ENCODE peak calls at places on chromosomes 16 and 17, in ten cellular contexts. One of them, this sample, is unnamed.

GRCh38 chr16:85195884-85196816 is 83.9 kb upstream of the CIBAR2 start:
- DNase-seq in right atrium auricular region: no peak
- DNase-seq in endodermal cell: no peak
- DNase-seq in IMR-90: no peak
- DNase-seq in OCI-LY7: no peak
- DNase-seq in Panc1: no peak
- DNase-seq in body of pancreas: peak; percentile 74
- DNase-seq in PC-3: no peak
- DNase-seq in GM23338: no peak
- DNase-seq in neural progenitor cell: no peak
- DNase-seq in this sample: peak; percentile 65

GRCh38 chr17:28475151-28475900 is 1.9 kb downstream of the SLC13A2 start:
- DNase-seq in endodermal cell: no peak
- DNase-seq in neural progenitor cell: no peak
- DNase-seq in GM23338: no peak
- DNase-seq in right atrium auricular region: no peak
- DNase-seq in Panc1: no peak
- DNase-seq in PC-3: peak; percentile 12
- DNase-seq in body of pancreas: no peak
- DNase-seq in IMR-90: no peak
- DNase-seq in OCI-LY7: no peak
- DNase-seq in this sample: peak; percentile 83

GRCh38 chr17:80504671-80505413 is 28.4 kb upstream of the NPTX1 start:
- DNase-seq in Panc1: no peak
- DNase-seq in neural progenitor cell: no peak
- DNase-seq in right atrium auricular region: no peak
- DNase-seq in OCI-LY7: peak; percentile 51
- DNase-seq in IMR-90: peak; percentile 85
- DNase-seq in GM23338: no peak
- DNase-seq in body of pancreas: no peak
- DNase-seq in PC-3: no peak
- DNase-seq in endodermal cell: no peak
- DNase-seq in this sample: no peak

GRCh38 chr16:64990101-64990500 is 131.8 kb downstream of the CDH11 start:
- DNase-seq in OCI-LY7: no peak
- DNase-seq in GM23338: no peak
- DNase-seq in right atrium auricular region: no peak
- DNase-seq in Panc1: no peak
- DNase-seq in IMR-90: no peak
- DNase-seq in endodermal cell: no peak
- DNase-seq in body of pancreas: no peak
- DNase-seq in PC-3: peak; percentile 10
- DNase-seq in neural progenitor cell: no peak
- DNase-seq in this sample: no peak

GRCh38 chr16:27109666-27110523 is 43.2 kb downstream of the C16orf82 start:
- DNase-seq in Panc1: no peak
- DNase-seq in IMR-90: peak; percentile 47
- DNase-seq in PC-3: peak; percentile 67
- DNase-seq in neural progenitor cell: peak; percentile 94
- DNase-seq in endodermal cell: peak; percentile 96
- DNase-seq in OCI-LY7: peak; percentile 75
- DNase-seq in body of pancreas: peak; percentile 58
- DNase-seq in right atrium auricular region: peak; percentile 70
- DNase-seq in GM23338: peak; percentile 86
- DNase-seq in this sample: peak; percentile 89

GRCh38 chr17:79981661-79982101 is 54.0 kb downstream of the TBC1D16 start:
- DNase-seq in right atrium auricular region: no peak
- DNase-seq in Panc1: no peak
- DNase-seq in neural progenitor cell: peak; percentile 72
- DNase-seq in GM23338: no peak
- DNase-seq in OCI-LY7: no peak
- DNase-seq in PC-3: no peak
- DNase-seq in IMR-90: no peak
- DNase-seq in body of pancreas: peak; percentile 8
- DNase-seq in endodermal cell: peak; percentile 39
- DNase-seq in this sample: no peak

GRCh38 chr17:46889519-46889918 is 33.4 kb upstream of the GOSR2 start:
- DNase-seq in body of pancreas: no peak
- DNase-seq in right atrium auricular region: no peak
- DNase-seq in PC-3: no peak
- DNase-seq in neural progenitor cell: no peak
- DNase-seq in OCI-LY7: no peak
- DNase-seq in endodermal cell: no peak
- DNase-seq in IMR-90: no peak
- DNase-seq in Panc1: no peak
- DNase-seq in GM23338: no peak
- DNase-seq in this sample: no peak

GRCh38 chr16:49492896-49493620 is 119.5 kb downstream of the C16orf78 start:
- DNase-seq in PC-3: no peak
- DNase-seq in GM23338: peak; percentile 14
- DNase-seq in IMR-90: no peak
- DNase-seq in neural progenitor cell: no peak
- DNase-seq in right atrium auricular region: no peak
- DNase-seq in OCI-LY7: no peak
- DNase-seq in body of pancreas: no peak
- DNase-seq in Panc1: no peak
- DNase-seq in endodermal cell: no peak
- DNase-seq in this sample: no peak

GRCh38 chr17:73191443-73192218 is 1.2 kb upstream of the COG1 start:
- DNase-seq in IMR-90: peak; percentile 69
- DNase-seq in Panc1: no peak
- DNase-seq in neural progenitor cell: peak; percentile 78
- DNase-seq in PC-3: peak; percentile 91
- DNase-seq in endodermal cell: peak; percentile 95
- DNase-seq in OCI-LY7: peak; percentile 88
- DNase-seq in body of pancreas: peak; percentile 73
- DNase-seq in right atrium auricular region: peak; percentile 80
- DNase-seq in GM23338: peak; percentile 84
- DNase-seq in this sample: peak; percentile 74

GRCh38 chr17:70072900-70073299 is 2.1 kb upstream of the KCNJ16 start:
- DNase-seq in OCI-LY7: no peak
- DNase-seq in PC-3: no peak
- DNase-seq in GM23338: no peak
- DNase-seq in body of pancreas: no peak
- DNase-seq in right atrium auricular region: no peak
- DNase-seq in Panc1: no peak
- DNase-seq in endodermal cell: no peak
- DNase-seq in IMR-90: no peak
- DNase-seq in neural progenitor cell: no peak
- DNase-seq in this sample: no peak

GRCh38 chr16:49376206-49376605 is 2.6 kb downstream of the C16orf78 start:
- DNase-seq in endodermal cell: peak; percentile 18
- DNase-seq in PC-3: no peak
- DNase-seq in neural progenitor cell: no peak
- DNase-seq in body of pancreas: no peak
- DNase-seq in right atrium auricular region: no peak
- DNase-seq in Panc1: no peak
- DNase-seq in GM23338: no peak
- DNase-seq in OCI-LY7: no peak
- DNase-seq in IMR-90: no peak
- DNase-seq in this sample: no peak

GRCh38 chr16:57937861-57938260 is 33.1 kb downstream of the CNGB1 start:
- DNase-seq in neural progenitor cell: no peak
- DNase-seq in right atrium auricular region: no peak
- DNase-seq in GM23338: no peak
- DNase-seq in OCI-LY7: no peak
- DNase-seq in PC-3: no peak
- DNase-seq in endodermal cell: no peak
- DNase-seq in IMR-90: no peak
- DNase-seq in body of pancreas: no peak
- DNase-seq in Panc1: no peak
- DNase-seq in this sample: no peak

GRCh38 chr16:57939872-57940224 is 31.1 kb downstream of the CNGB1 start:
- DNase-seq in right atrium auricular region: no peak
- DNase-seq in Panc1: no peak
- DNase-seq in OCI-LY7: no peak
- DNase-seq in body of pancreas: no peak
- DNase-seq in endodermal cell: no peak
- DNase-seq in IMR-90: no peak
- DNase-seq in PC-3: no peak
- DNase-seq in neural progenitor cell: no peak
- DNase-seq in GM23338: no peak
- DNase-seq in this sample: no peak

GRCh38 chr16:57940382-57940966 is 30.5 kb downstream of the CNGB1 start:
- DNase-seq in IMR-90: no peak
- DNase-seq in GM23338: no peak
- DNase-seq in PC-3: no peak
- DNase-seq in neural progenitor cell: no peak
- DNase-seq in Panc1: no peak
- DNase-seq in right atrium auricular region: no peak
- DNase-seq in endodermal cell: no peak
- DNase-seq in body of pancreas: no peak
- DNase-seq in OCI-LY7: no peak
- DNase-seq in this sample: no peak

GRCh38 chr16:57938484-57938883 is 32.4 kb downstream of the CNGB1 start:
- DNase-seq in neural progenitor cell: no peak
- DNase-seq in endodermal cell: no peak
- DNase-seq in PC-3: no peak
- DNase-seq in IMR-90: no peak
- DNase-seq in Panc1: no peak
- DNase-seq in right atrium auricular region: no peak
- DNase-seq in body of pancreas: no peak
- DNase-seq in GM23338: no peak
- DNase-seq in OCI-LY7: no peak
- DNase-seq in this sample: no peak

GRCh38 chr16:57938936-57939871 is 31.7 kb downstream of the CNGB1 start:
- DNase-seq in GM23338: no peak
- DNase-seq in PC-3: peak; percentile 47
- DNase-seq in IMR-90: peak; percentile 20
- DNase-seq in endodermal cell: peak; percentile 68
- DNase-seq in right atrium auricular region: peak; percentile 69
- DNase-seq in Panc1: no peak
- DNase-seq in body of pancreas: no peak
- DNase-seq in OCI-LY7: no peak
- DNase-seq in neural progenitor cell: no peak
- DNase-seq in this sample: no peak
- H3K27ac ChIP-seq in GM23338: no peak overlapping the region
- H3K27ac ChIP-seq in PC-3: no peak overlapping the region
- H3K27ac ChIP-seq in IMR-90: no peak overlapping the region
- H3K27ac ChIP-seq in endodermal cell: no peak overlapping the region
- H3K27ac ChIP-seq in right atrium auricular region: peak overlapping the region; percentile 60
- H3K27ac ChIP-seq in Panc1: no peak overlapping the region
- H3K27ac ChIP-seq in body of pancreas: no peak overlapping the region
- H3K27ac ChIP-seq in OCI-LY7: no peak overlapping the region
- H3K27ac ChIP-seq in neural progenitor cell: no peak overlapping the region
- H3K27ac ChIP-seq in this sample: no peak overlapping the region

DNA sequence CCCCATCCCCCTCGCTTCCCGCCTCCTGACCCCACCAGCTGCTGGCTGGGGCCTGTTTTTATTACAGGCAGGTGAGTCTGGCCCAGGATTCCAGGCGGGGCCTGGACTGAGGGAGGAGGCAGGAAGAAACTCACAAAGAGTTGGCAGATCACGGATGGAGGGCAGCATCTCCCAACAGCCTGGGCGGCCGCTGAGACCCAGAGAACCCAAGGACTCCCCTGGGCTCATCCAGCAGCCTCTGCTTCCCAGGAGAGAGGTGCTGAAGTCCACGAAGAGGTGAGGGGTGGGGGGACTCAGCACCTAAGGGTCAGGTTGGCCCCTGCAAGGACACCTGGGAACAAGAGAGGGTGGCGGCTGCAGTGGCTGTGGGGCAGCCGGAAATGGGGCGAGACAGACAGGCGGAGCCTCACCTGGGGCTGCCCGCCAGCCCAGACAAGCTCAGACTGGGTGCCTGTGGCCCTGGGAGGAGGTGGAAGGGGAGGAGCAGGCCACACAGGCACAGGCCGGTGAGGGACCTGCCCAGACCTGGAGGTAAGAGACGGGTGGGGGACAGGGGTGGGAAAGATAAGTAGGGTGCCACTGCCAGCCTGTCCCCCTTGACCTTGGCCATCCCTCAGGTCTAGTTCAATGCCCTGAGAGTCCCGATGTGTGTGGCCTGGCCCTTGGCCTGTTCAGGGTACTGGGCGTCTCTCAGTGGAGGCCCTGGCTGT is 8.7 kb upstream of the ADGRG1 start:
- DNase-seq in body of pancreas: peak; percentile 79
- DNase-seq in neural progenitor cell: no peak
- DNase-seq in right atrium auricular region: no peak
- DNase-seq in PC-3: peak; percentile 61
- DNase-seq in endodermal cell: peak; percentile 65
- DNase-seq in Panc1: no peak
- DNase-seq in IMR-90: no peak
- DNase-seq in OCI-LY7: no peak
- DNase-seq in GM23338: peak; percentile 31
- DNase-seq in this sample: peak; percentile 77
- H3K4me3 ChIP-seq in body of pancreas: no peak overlapping the region
- H3K4me3 ChIP-seq in neural progenitor cell: no peak overlapping the region
- H3K4me3 ChIP-seq in right atrium auricular region: no peak overlapping the region
- H3K4me3 ChIP-seq in PC-3: peak overlapping the region; percentile 76
- H3K4me3 ChIP-seq in endodermal cell: no peak overlapping the region
- H3K4me3 ChIP-seq in Panc1: no peak overlapping the region
- H3K4me3 ChIP-seq in IMR-90: no peak overlapping the region
- H3K4me3 ChIP-seq in OCI-LY7: no peak overlapping the region
- H3K4me3 ChIP-seq in GM23338: no peak overlapping the region
- H3K4me3 ChIP-seq in this sample: peak overlapping the region; percentile 28

DNA sequence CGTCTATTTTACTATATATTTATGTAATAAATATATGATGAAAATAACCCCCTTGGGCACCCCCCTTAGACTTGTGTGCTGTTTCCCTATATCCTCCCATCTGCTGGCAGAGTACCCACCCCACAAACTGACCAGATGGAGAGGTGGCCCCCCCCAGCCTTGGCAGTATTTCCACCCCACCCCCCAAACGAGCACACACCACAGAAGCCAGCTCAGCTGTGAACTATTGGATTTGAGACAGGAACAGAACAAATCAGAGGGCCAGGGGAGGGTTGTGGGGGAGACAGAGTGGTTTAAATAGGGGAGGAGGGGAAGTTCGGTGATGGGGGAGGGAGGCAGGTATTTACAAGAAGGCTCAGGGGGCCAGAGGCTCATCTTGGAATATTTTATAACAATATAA is 7.8 kb downstream of the NR1D1 start:
- DNase-seq in PC-3: no peak
- DNase-seq in Panc1: no peak
- DNase-seq in body of pancreas: no peak
- DNase-seq in neural progenitor cell: no peak
- DNase-seq in GM23338: no peak
- DNase-seq in right atrium auricular region: no peak
- DNase-seq in endodermal cell: no peak
- DNase-seq in IMR-90: no peak
- DNase-seq in OCI-LY7: no peak
- DNase-seq in this sample: no peak
- H3K36me3 ChIP-seq in PC-3: peaks cover 8% of the 10 kb centered on the region
- H3K36me3 ChIP-seq in Panc1: peaks cover 2% of the 10 kb centered on the region
- H3K36me3 ChIP-seq in body of pancreas: peaks cover 20% of the 10 kb centered on the region
- H3K36me3 ChIP-seq in neural progenitor cell: no peaks in the 10 kb centered on the region
- H3K36me3 ChIP-seq in GM23338: peaks cover 3% of the 10 kb centered on the region
- H3K36me3 ChIP-seq in right atrium auricular region: peaks cover 77% of the 10 kb centered on the region
- H3K36me3 ChIP-seq in endodermal cell: peaks cover 1% of the 10 kb centered on the region
- H3K36me3 ChIP-seq in IMR-90: peaks cover 73% of the 10 kb centered on the region
- H3K36me3 ChIP-seq in OCI-LY7: peaks cover 48% of the 10 kb centered on the region
- H3K36me3 ChIP-seq in this sample: peaks cover 12% of the 10 kb centered on the region

DNA sequence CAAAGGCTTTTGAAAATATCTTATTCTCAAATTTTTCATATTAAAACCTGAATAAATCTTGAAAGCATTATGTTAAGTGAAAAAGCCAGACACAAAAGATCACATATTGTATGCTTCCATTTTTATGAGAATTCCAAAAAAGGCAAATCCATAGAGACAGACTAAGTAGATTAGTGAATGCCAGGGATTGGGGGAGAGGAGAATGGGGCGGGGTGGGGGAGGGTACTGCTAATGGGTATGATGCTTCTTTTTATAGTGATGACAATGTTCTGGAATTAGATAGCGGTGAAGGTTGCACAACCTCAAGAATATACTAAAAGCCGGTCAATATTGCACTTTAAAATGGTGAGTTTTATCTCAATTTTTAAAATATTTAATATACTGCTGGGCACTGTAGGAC is 44.0 kb downstream of the XPO6 start:
- DNase-seq in body of pancreas: no peak
- DNase-seq in GM23338: no peak
- DNase-seq in Panc1: no peak
- DNase-seq in PC-3: no peak
- DNase-seq in neural progenitor cell: no peak
- DNase-seq in right atrium auricular region: no peak
- DNase-seq in OCI-LY7: no peak
- DNase-seq in IMR-90: no peak
- DNase-seq in endodermal cell: no peak
- DNase-seq in this sample: no peak
- H3K27ac ChIP-seq in body of pancreas: no peak overlapping the region
- H3K27ac ChIP-seq in GM23338: no peak overlapping the region
- H3K27ac ChIP-seq in Panc1: no peak overlapping the region
- H3K27ac ChIP-seq in PC-3: peak overlapping the region; percentile 57
- H3K27ac ChIP-seq in neural progenitor cell: no peak overlapping the region
- H3K27ac ChIP-seq in right atrium auricular region: no peak overlapping the region
- H3K27ac ChIP-seq in OCI-LY7: no peak overlapping the region
- H3K27ac ChIP-seq in IMR-90: no peak overlapping the region
- H3K27ac ChIP-seq in endodermal cell: no peak overlapping the region
- H3K27ac ChIP-seq in this sample: no peak overlapping the region

This sample was measured in small intestine.